ENCODE peak calls at places on chromosomes 4 and X, in ten cellular contexts. B, R, U, Q, L, K, I, X, W and S are unnamed samples.

GRCh38 chr4:168163106-168163505 is 70.8 kb downstream of the ANXA10 start:
- DNase-seq in R (no peak), W (no peak), K (no peak), L (no peak), U (no peak), X (no peak), I (no peak), Q (no peak), B (no peak), S (no peak)

GRCh38 chr4:38195486-38195885 is 235.3 kb downstream of the PTTG2 start:
- DNase-seq in X (no peak), Q (no peak), U (no peak), W (no peak), B (no peak), I (no peak), L (no peak), K (no peak), R (no peak), S (no peak)

GRCh38 chrX:43741843-43742573 is 85.9 kb downstream of the MAOA start:
- DNase-seq in I (peak; percentile 85), B (peak; percentile 3), L (no peak), K (peak; percentile 67), R (no peak), U (no peak), Q (no peak), W (peak; percentile 23), X (no peak), S (peak; percentile 26)

GRCh38 chrX:112941209-112941788 is 100.7 kb upstream of the AMOT start:
- DNase-seq in R (no peak), B (peak; percentile 1), U (no peak), Q (peak; percentile 0), X (no peak), I (no peak), L (no peak), W (peak; percentile 19), K (peak; percentile 19), S (no peak)

GRCh38 chrX:155745792-155746191 is 133.0 kb upstream of the TMLHE start:
- DNase-seq in K (peak; percentile 47), W (peak; percentile 50), Q (peak; percentile 66), U (no peak), B (peak; percentile 46), I (peak; percentile 33), L (peak; percentile 75), R (no peak), X (no peak), S (peak; percentile 11)

GRCh38 chr4:147633113-147633512 is 15.9 kb downstream of the TMEM184C start:
- DNase-seq in W (no peak), K (no peak), R (no peak), B (no peak), L (no peak), X (no peak), Q (no peak), U (no peak), I (no peak), S (peak; percentile 15)

GRCh38 chr4:54082168-54082567 is 17.8 kb upstream of the CHIC2 start:
- DNase-seq in U (no peak), X (no peak), B (peak; percentile 100), W (peak; percentile 95), R (no peak), Q (peak; percentile 90), I (peak; percentile 97), K (peak; percentile 99), L (peak; percentile 56), S (peak; percentile 98)

GRCh38 chrX:135295238-135295943 is 13.9 kb upstream of the ETDC start:
- DNase-seq in I (peak; percentile 38), R (peak; percentile 48), B (no peak), Q (no peak), L (peak; percentile 22), W (peak; percentile 69), U (peak; percentile 8), X (no peak), K (peak; percentile 2), S (peak; percentile 47)

GRCh38 chr4:62791386-62791785 is 1591.3 kb downstream of the ADGRL3 start:
- DNase-seq in L (no peak), Q (no peak), W (no peak), U (no peak), I (no peak), R (no peak), X (no peak), B (no peak), K (no peak), S (no peak)

GRCh38 chr4:152369203-152369902 is 166.5 kb downstream of the FBXW7 start:
- DNase-seq in L (no peak), R (no peak), W (no peak), X (no peak), I (no peak), B (no peak), Q (no peak), K (no peak), U (no peak), S (no peak)